ENCODE peak calls at places on chromosomes 2 and 18, in ten cellular contexts. L, I, M, G, E, N, T, J, A and C are unnamed samples.

GRCh38 chr2:1839066-1839756 is 94.9 kb upstream of the PXDN start:
- DNase-seq in L (no peak), I (no peak), E (peak), J (no peak), A (no peak), N (no peak), G (no peak), T (no peak), M (no peak), C (peak)

GRCh38 chr2:1740714-1741584 is 3.4 kb downstream of the PXDN start:
- DNase-seq in L (no peak), N (peak), J (no peak), T (no peak), I (no peak), G (no peak), M (no peak), E (no peak), A (no peak), C (no peak)

GRCh38 chr2:1546023-1546591 is 132.8 kb downstream of the TPO start:
- DNase-seq in A (peak), I (peak), G (peak), L (peak), T (peak), E (peak), N (peak), J (peak), M (peak), C (peak)

GRCh38 chr2:201759567-201759966 is 21.2 kb downstream of the ALS2 start:
- DNase-seq in M (no peak), E (no peak), N (no peak), T (no peak), L (no peak), I (no peak), A (no peak), G (no peak), J (no peak), C (no peak)

GRCh38 chr2:26811791-26812454 is 26.1 kb downstream of the CENPA start:
- DNase-seq in M (no peak), A (no peak), L (peak), I (no peak), N (no peak), E (no peak), T (no peak), G (no peak), J (no peak), C (no peak)

GRCh38 chr2:232460171-232460570 is 4.2 kb downstream of the ALPI start:
- DNase-seq in M (no peak), G (no peak), A (no peak), T (no peak), N (no peak), E (no peak), L (no peak), J (no peak), I (no peak), C (no peak)

GRCh38 chr2:143830476-143830875 is 689.4 kb downstream of the ZEB2 start:
- DNase-seq in N (no peak), G (no peak), M (no peak), I (no peak), T (peak), L (no peak), J (no peak), E (no peak), A (no peak), C (no peak)

GRCh38 chr2:170716851-170717598 is 1.9 kb downstream of the SP5 start:
- DNase-seq in G (no peak), N (peak), I (peak), A (peak), E (no peak), L (peak), J (no peak), T (peak), M (peak), C (no peak)

GRCh38 chr2:88048541-88048940 is 7.0 kb downstream of the KRCC1 start:
- DNase-seq in J (no peak), G (no peak), A (no peak), L (no peak), T (no peak), M (no peak), E (no peak), N (no peak), I (no peak), C (no peak)

GRCh38 chr2:88865801-88866353 is 174.4 kb downstream of the RPIA start:
- DNase-seq in L (no peak), T (no peak), J (no peak), E (no peak), G (no peak), A (no peak), I (no peak), N (no peak), M (no peak), C (no peak)

GRCh38 chr2:206225435-206226232 is 48.8 kb upstream of the ZDBF2 start:
- DNase-seq in N (no peak), E (no peak), I (no peak), A (no peak), M (no peak), T (no peak), L (no peak), J (no peak), G (no peak), C (no peak)

GRCh38 chr2:100470898-100471514 is 724 bp downstream of the NMS start:
- DNase-seq in N (peak), I (peak), M (no peak), G (peak), A (peak), T (peak), L (peak), E (peak), J (no peak), C (peak)

GRCh38 chr2:63226297-63226696 is 175.7 kb downstream of the OTX1 start:
- DNase-seq in M (no peak), T (no peak), A (no peak), J (no peak), I (no peak), G (peak), L (no peak), E (no peak), N (no peak), C (no peak)

GRCh38 chr18:56756971-56757370 is 105.8 kb downstream of the WDR7 start:
- DNase-seq in I (no peak), G (no peak), A (no peak), N (no peak), J (no peak), T (no peak), L (no peak), E (no peak), M (no peak), C (no peak)

GRCh38 chr18:3216987-3217386 is 2.8 kb downstream of the MYOM1 start:
- DNase-seq in I (no peak), E (no peak), A (no peak), L (no peak), N (no peak), T (no peak), J (no peak), M (no peak), G (no peak), C (no peak)

GRCh38 chr18:56853961-56854360 is 202.8 kb downstream of the WDR7 start:
- DNase-seq in I (no peak), M (no peak), E (no peak), T (no peak), N (no peak), J (no peak), A (no peak), L (no peak), G (no peak), C (no peak)

GRCh38 chr2:39705638-39706037 is 39.9 kb downstream of the TMEM178A start:
- DNase-seq in A (no peak), J (no peak), G (no peak), L (no peak), I (no peak), M (no peak), E (no peak), N (no peak), T (no peak), C (no peak)

GRCh38 chr2:177483531-177483930 is 91.0 kb downstream of the AGPS start:
- DNase-seq in G (no peak), M (no peak), L (no peak), A (no peak), T (no peak), N (no peak), J (no peak), E (no peak), I (no peak), C (no peak)

GRCh38 chr2:56460508-56460907 is 276.7 kb downstream of the CCDC85A start:
- DNase-seq in I (no peak), J (no peak), T (no peak), E (no peak), M (no peak), A (no peak), L (no peak), G (no peak), N (no peak), C (no peak)

GRCh38 chr18:56473400-56474059 is 164.9 kb downstream of the TXNL1 start:
- DNase-seq in N (no peak), E (peak), M (no peak), G (no peak), J (no peak), I (no peak), T (no peak), L (no peak), A (no peak), C (no peak)

GRCh38 chr2:225104971-225105370 is 62.7 kb upstream of the DOCK10 start:
- DNase-seq in J (peak), N (no peak), A (no peak), L (no peak), E (no peak), M (no peak), T (peak), G (peak), I (no peak), C (no peak)

GRCh38 chr2:173978447-173978846 is 13.3 kb upstream of the SP3 start:
- DNase-seq in E (no peak), L (no peak), N (no peak), J (no peak), A (no peak), T (peak), I (no peak), M (no peak), G (peak), C (no peak)

GRCh38 chr2:42192642-42193566 is 23.8 kb downstream of the EML4 start:
- DNase-seq in A (no peak), M (no peak), J (no peak), G (no peak), N (no peak), I (no peak), L (no peak), E (no peak), T (no peak), C (no peak)

GRCh38 chr2:6780765-6781274 is 84.9 kb downstream of the CMPK2 start:
- DNase-seq in L (no peak), M (peak), J (no peak), I (no peak), G (no peak), E (no peak), N (no peak), A (peak), T (peak), C (peak)

GRCh38 chr2:231992888-231993287 is 31.4 kb downstream of the DIS3L2 start:
- DNase-seq in L (no peak), G (no peak), E (no peak), T (no peak), I (no peak), M (no peak), J (no peak), A (no peak), N (no peak), C (no peak)

GRCh38 chr2:112155331-112156151 is 17.4 kb downstream of the FBLN7 start:
- DNase-seq in L (no peak), A (no peak), J (no peak), E (no peak), M (no peak), I (no peak), G (no peak), N (no peak), T (no peak), C (no peak)

GRCh38 chr18:31675404-31675803 is 9.0 kb downstream of the B4GALT6 start:
- DNase-seq in E (no peak), G (no peak), I (no peak), M (no peak), J (no peak), A (no peak), L (no peak), N (no peak), T (no peak), C (no peak)

GRCh38 chr2:99448556-99448955 is 41.3 kb downstream of the REV1 start:
- DNase-seq in I (no peak), G (peak), T (peak), N (no peak), A (no peak), M (no peak), J (no peak), L (no peak), E (no peak), C (no peak)

GRCh38 chr2:57434429-57434828 is 612.2 kb upstream of the VRK2 start:
- DNase-seq in L (no peak), J (no peak), E (no peak), M (no peak), G (no peak), T (no peak), A (no peak), N (no peak), I (no peak), C (no peak)

GRCh38 chr2:174606336-174606735 is 8.7 kb upstream of the WIPF1 start:
- DNase-seq in E (no peak), M (peak), I (no peak), J (no peak), L (no peak), G (peak), T (peak), N (no peak), A (peak), C (peak)

GRCh38 chr18:56807883-56808282 is 156.7 kb downstream of the WDR7 start:
- DNase-seq in E (peak), G (no peak), A (no peak), I (no peak), T (no peak), J (no peak), N (no peak), L (no peak), M (peak), C (no peak)

GRCh38 chr2:158973511-158973956 is 5.1 kb downstream of the TANC1 start:
- DNase-seq in T (no peak), A (no peak), I (no peak), G (no peak), N (no peak), M (no peak), E (no peak), L (no peak), J (no peak), C (no peak)

DNA sequence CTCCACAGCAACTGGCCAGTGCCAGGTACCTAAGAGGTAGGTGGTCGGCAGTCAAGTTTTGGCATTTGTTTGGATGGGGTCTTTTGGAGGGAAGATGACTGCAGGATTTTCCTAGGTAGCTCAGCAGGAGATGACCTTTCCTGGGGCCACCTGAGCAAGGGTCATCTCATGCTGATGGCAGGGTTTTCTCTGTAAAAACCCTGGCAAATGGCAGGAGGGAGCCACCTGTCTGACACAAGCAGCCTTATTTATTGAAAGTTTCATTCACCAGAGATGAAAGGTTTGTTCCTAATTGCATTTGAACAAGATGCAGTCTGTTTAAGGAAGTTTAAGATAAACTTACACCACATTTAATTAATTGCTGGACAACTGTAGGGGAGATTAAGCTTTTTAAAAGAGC is 31.6 kb upstream of the ACAA2 start:
- DNase-seq in J (no peak), N (no peak), T (no peak), L (no peak), I (no peak), E (no peak), G (no peak), M (no peak), A (no peak), C (no peak)
- H3K4me2 ChIP-seq in J (no peak), N (no peak), T (no peak), L (no peak), I (no peak), E (no peak), G (no peak), M (no peak), A (no peak), C (no peak)

DNA sequence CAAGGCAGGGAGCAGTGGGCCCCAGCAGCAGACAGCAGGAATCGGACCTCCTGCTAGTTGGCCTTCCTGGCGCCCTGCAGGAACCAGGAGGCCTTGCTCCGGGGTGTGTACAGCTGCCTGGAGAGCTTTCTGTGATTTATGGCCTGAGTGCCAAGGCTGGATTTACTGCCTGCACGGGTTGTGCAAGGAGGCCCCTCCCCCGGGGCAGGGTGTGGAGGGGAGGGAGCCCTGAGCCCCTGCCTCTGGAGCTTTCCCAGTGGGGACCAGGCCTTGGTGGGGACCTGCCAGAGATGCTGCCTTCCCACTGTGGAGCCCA is 7.2 kb upstream of the RALB start:
- DNase-seq in L (no peak), A (peak), E (no peak), N (no peak), M (no peak), I (no peak), T (no peak), G (no peak), J (no peak), C (no peak)
- H3K4me2 ChIP-seq in L (no peak), A (peak), E (no peak), N (no peak), M (no peak), I (no peak), T (no peak), G (no peak), J (peak), C (no peak)

DNA sequence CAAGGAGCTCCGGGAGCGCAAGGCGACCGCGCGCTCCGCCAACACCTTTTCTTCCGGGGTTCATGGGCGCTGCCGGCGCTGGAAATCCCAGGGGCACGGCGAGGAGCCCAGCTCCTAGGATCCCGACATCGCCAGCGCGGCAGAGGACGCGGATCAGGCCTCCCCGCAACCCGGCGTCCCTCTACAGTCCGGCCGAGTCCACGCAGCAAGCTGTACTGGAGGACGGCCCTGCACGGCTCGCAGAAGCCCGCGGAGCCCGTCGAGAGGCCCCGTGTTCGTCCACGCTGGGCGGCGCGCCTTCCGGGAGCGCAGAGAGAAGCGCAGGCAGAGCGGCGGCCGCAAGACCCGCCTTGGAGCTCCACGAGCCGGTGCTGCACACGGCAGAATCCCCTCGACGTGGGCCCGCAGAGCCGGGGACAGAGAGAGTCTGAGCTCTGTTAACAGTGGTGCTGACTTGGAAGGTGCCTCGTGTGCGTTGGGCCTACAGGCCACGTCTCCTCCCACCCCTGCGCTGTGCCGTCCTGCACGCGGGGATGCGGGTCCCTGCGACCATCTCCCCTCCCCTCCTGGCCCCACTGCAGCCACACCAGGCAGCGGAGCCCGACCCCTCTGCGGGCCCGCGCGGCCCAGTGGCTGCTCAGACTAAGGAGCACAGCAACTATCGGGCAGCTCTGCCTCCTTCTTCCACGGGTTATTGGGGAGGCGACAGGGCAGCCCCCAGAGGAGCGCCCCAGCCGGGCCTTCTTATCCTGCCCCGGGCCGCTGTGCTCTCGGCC is 28.1 kb upstream of the PTPN2 start:
- DNase-seq in L (no peak), J (no peak), G (no peak), N (peak), A (no peak), I (no peak), E (no peak), T (peak), M (no peak), C (no peak)
- H3K4me2 ChIP-seq in L (no peak), J (no peak), G (no peak), N (peak), A (peak), I (no peak), E (no peak), T (no peak), M (no peak), C (no peak)

DNA sequence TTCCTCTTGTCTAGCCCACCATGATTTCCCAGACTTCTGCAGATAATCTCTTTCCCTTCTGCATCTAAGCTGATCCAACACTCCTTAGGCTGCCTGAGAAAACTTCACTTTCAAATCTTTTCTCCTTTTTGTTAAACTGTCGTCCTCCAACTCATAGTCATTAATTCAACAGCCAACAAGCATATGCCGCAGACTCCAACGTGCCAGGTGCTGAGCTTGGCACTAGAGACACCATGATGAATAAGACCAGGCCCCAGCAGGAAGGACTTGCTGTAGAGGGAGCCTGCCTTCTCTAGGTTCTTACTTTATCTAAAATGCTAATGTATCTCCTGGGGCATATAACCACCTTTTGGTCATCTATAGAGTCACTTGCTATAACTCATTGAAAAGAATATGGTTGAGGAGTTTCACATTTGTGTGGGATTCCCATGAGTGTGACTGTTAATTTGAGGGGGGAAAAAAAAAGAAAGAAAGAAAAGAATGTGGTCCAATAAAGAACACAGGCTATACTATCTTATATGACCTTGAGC is 51.0 kb downstream of the ANKRD44 start:
- DNase-seq in I (no peak), G (no peak), M (no peak), J (no peak), E (no peak), A (no peak), L (no peak), T (no peak), N (no peak), C (no peak)
- H3K4me2 ChIP-seq in I (no peak), G (no peak), M (no peak), J (no peak), E (no peak), A (no peak), L (no peak), T (no peak), N (no peak), C (peak)

GRCh38 chr18:22860807-22861206 is 72.3 kb upstream of the RBBP8 start:
- DNase-seq in J (no peak), L (no peak), G (no peak), N (no peak), T (no peak), A (no peak), E (no peak), M (no peak), I (no peak), C (no peak)

GRCh38 chr18:22856870-22857269 is 76.3 kb upstream of the RBBP8 start:
- DNase-seq in N (no peak), I (no peak), E (no peak), A (no peak), M (no peak), G (peak), L (peak), T (no peak), J (no peak), C (no peak)

GRCh38 chr18:22858121-22858520 is 75.0 kb upstream of the RBBP8 start:
- DNase-seq in N (no peak), J (no peak), L (no peak), T (no peak), G (no peak), M (no peak), I (no peak), A (no peak), E (no peak), C (no peak)
- H3K4me2 ChIP-seq in N (no peak), J (no peak), L (no peak), T (no peak), G (peak), M (no peak), I (no peak), A (no peak), E (no peak), C (no peak)